ENCODE peak calls at places on chromosomes 13 and 19, in four cellular contexts. One of them, this sample, is unnamed.

GRCh38 chr19:4134351-4134750 is 10.4 kb upstream of the MAP2K2 start:
- DNase-seq in ascending aorta: no peak
- DNase-seq in right lobe of liver: no peak
- DNase-seq in epithelial cell of proximal tubule: no peak
- DNase-seq in this sample: no peak

GRCh38 chr19:13830761-13831481 is 35.7 kb downstream of the ZSWIM4 start:
- DNase-seq in ascending aorta: no peak
- DNase-seq in right lobe of liver: no peak
- DNase-seq in epithelial cell of proximal tubule: no peak
- DNase-seq in this sample: peak; percentile 51

GRCh38 chr13:44374348-44374712 is 706 bp downstream of the SERP2 start:
- DNase-seq in right lobe of liver: no peak
- DNase-seq in ascending aorta: no peak
- DNase-seq in epithelial cell of proximal tubule: no peak
- DNase-seq in this sample: no peak

GRCh38 chr19:38544569-38545315 is 73.0 kb downstream of the MAP4K1 start:
- DNase-seq in ascending aorta: no peak
- DNase-seq in epithelial cell of proximal tubule: no peak
- DNase-seq in right lobe of liver: no peak
- DNase-seq in this sample: no peak

GRCh38 chr19:49403404-49404187 is 15.5 kb downstream of the KASH5 start:
- DNase-seq in ascending aorta: no peak
- DNase-seq in right lobe of liver: no peak
- DNase-seq in epithelial cell of proximal tubule: no peak
- DNase-seq in this sample: peak; percentile 80

GRCh38 chr19:12773571-12773970 is 1.8 kb downstream of the HOOK2 start:
- DNase-seq in epithelial cell of proximal tubule: no peak
- DNase-seq in right lobe of liver: no peak
- DNase-seq in ascending aorta: no peak
- DNase-seq in this sample: no peak

GRCh38 chr19:55472463-55472862 is 4.0 kb upstream of the ZNF628 start:
- DNase-seq in epithelial cell of proximal tubule: no peak
- DNase-seq in right lobe of liver: no peak
- DNase-seq in ascending aorta: no peak
- DNase-seq in this sample: peak; percentile 65

GRCh38 chr13:37295046-37295445 is 189.6 kb upstream of the CSNK1A1L start:
- DNase-seq in epithelial cell of proximal tubule: no peak
- DNase-seq in right lobe of liver: no peak
- DNase-seq in ascending aorta: no peak
- DNase-seq in this sample: peak; percentile 60

GRCh38 chr19:33456845-33457220 is 64.8 kb downstream of the PEPD start:
- DNase-seq in right lobe of liver: peak; percentile 49
- DNase-seq in epithelial cell of proximal tubule: no peak
- DNase-seq in ascending aorta: no peak
- DNase-seq in this sample: no peak

GRCh38 chr19:43957891-43958290 is 6.9 kb downstream of the ZNF221 start:
- DNase-seq in right lobe of liver: no peak
- DNase-seq in ascending aorta: no peak
- DNase-seq in epithelial cell of proximal tubule: peak; percentile 18
- DNase-seq in this sample: peak; percentile 5

GRCh38 chr19:18173054-18173571 is 500 bp upstream of the IFI30 start:
- DNase-seq in right lobe of liver: peak; percentile 80
- DNase-seq in epithelial cell of proximal tubule: no peak
- DNase-seq in ascending aorta: peak; percentile 52
- DNase-seq in this sample: no peak

GRCh38 chr13:48542581-48543341 is 9.9 kb upstream of the RCBTB2 start:
- DNase-seq in right lobe of liver: peak; percentile 82
- DNase-seq in epithelial cell of proximal tubule: no peak
- DNase-seq in ascending aorta: no peak
- DNase-seq in this sample: no peak
- TF ChIP-seq CTCF in right lobe of liver: no peak
- TF ChIP-seq CTCF in epithelial cell of proximal tubule: peak; percentile 25
- TF ChIP-seq CTCF in ascending aorta: no peak
- TF ChIP-seq CTCF in this sample: peak; percentile 1

GRCh38 chr13:112967666-112968379 is 1.2 kb upstream of the MCF2L start:
- DNase-seq in right lobe of liver: no peak
- DNase-seq in ascending aorta: no peak
- DNase-seq in epithelial cell of proximal tubule: peak; percentile 9
- DNase-seq in this sample: no peak
- H3K4me3 ChIP-seq in right lobe of liver: peak overlapping the region; percentile 54
- H3K4me3 ChIP-seq in ascending aorta: peak overlapping the region; percentile 65
- H3K4me3 ChIP-seq in epithelial cell of proximal tubule: peak overlapping the region; percentile 38
- H3K4me3 ChIP-seq in this sample: no peak overlapping the region

GRCh38 chr13:39048806-39049205 is 10.6 kb downstream of the NHLRC3 start:
- DNase-seq in right lobe of liver: no peak
- DNase-seq in ascending aorta: no peak
- DNase-seq in epithelial cell of proximal tubule: no peak
- DNase-seq in this sample: no peak

GRCh38 chr13:39051157-39051556 is 12.9 kb downstream of the NHLRC3 start:
- DNase-seq in ascending aorta: no peak
- DNase-seq in right lobe of liver: no peak
- DNase-seq in epithelial cell of proximal tubule: no peak
- DNase-seq in this sample: peak; percentile 59

GRCh38 chr13:39044536-39044935 is 6.3 kb downstream of the NHLRC3 start:
- DNase-seq in right lobe of liver: no peak
- DNase-seq in epithelial cell of proximal tubule: no peak
- DNase-seq in ascending aorta: no peak
- DNase-seq in this sample: no peak

GRCh38 chr13:39049274-39049673 is 11.0 kb downstream of the NHLRC3 start:
- DNase-seq in ascending aorta: no peak
- DNase-seq in epithelial cell of proximal tubule: no peak
- DNase-seq in right lobe of liver: no peak
- DNase-seq in this sample: no peak

GRCh38 chr13:39047560-39047959 is 9.3 kb downstream of the NHLRC3 start:
- DNase-seq in right lobe of liver: no peak
- DNase-seq in epithelial cell of proximal tubule: no peak
- DNase-seq in ascending aorta: no peak
- DNase-seq in this sample: no peak
- TF ChIP-seq CTCF in right lobe of liver: no peak
- TF ChIP-seq CTCF in epithelial cell of proximal tubule: peak; percentile 15
- TF ChIP-seq CTCF in ascending aorta: no peak
- TF ChIP-seq CTCF in this sample: peak; percentile 21

GRCh38 chr19:50721441-50722137 is 1.6 kb upstream of the CLEC11A start:
- DNase-seq in right lobe of liver: no peak
- DNase-seq in epithelial cell of proximal tubule: no peak
- DNase-seq in ascending aorta: no peak
- DNase-seq in this sample: no peak

GRCh38 chr19:50723735-50724521 is 764 bp downstream of the CLEC11A start:
- DNase-seq in ascending aorta: no peak
- DNase-seq in right lobe of liver: no peak
- DNase-seq in epithelial cell of proximal tubule: no peak
- DNase-seq in this sample: no peak

GRCh38 chr19:50720921-50721291 is 1.3 kb upstream of the SHANK1 start:
- DNase-seq in ascending aorta: no peak
- DNase-seq in right lobe of liver: no peak
- DNase-seq in epithelial cell of proximal tubule: no peak
- DNase-seq in this sample: no peak

GRCh38 chr19:50723069-50723468 is at the start of gene CLEC11A:
- DNase-seq in right lobe of liver: no peak
- DNase-seq in ascending aorta: no peak
- DNase-seq in epithelial cell of proximal tubule: no peak
- DNase-seq in this sample: peak; percentile 41

DNA sequence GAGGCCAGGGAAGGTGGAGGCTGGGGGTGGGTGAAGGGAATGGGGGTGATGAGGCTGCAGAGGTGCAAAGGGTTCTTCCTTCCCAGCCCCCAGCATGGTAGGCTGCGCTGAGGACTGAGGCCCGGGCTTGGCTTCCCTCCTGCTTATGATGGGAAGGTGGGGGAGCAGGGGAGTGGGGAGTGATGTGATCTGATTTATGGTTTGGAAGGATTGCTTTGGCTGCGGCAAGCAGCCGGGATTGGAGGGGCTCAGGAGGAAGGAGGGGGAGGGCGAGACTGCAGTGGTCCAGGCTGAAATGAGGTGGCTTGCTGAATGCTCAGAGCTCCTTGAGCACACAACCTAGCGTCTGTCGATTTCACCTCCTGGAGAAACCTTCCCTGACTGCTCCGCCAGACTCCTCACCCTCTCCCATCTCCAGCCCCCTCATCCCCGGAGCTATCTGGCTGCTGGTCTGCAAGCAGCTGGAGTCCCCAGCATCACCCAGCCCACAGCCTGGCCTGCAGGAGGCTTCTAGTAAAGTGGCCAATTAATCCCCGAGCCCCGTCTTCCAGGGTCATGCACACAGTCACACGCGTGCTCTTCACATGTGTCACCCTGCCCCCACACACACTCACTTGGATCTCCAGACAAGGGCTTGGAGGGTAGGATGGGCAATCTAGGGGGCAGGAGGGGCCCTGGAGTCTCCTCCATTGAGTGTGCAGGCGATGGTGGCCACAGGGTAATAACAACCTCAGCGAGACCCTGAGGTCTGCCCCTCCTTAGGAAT is 733 bp upstream of the CLEC11A start:
- DNase-seq in epithelial cell of proximal tubule: no peak
- DNase-seq in right lobe of liver: no peak
- DNase-seq in ascending aorta: no peak
- DNase-seq in this sample: no peak
- H3K4me3 ChIP-seq in epithelial cell of proximal tubule: no peak overlapping the region
- H3K4me3 ChIP-seq in right lobe of liver: no peak overlapping the region
- H3K4me3 ChIP-seq in ascending aorta: peak overlapping the region; percentile 71
- H3K4me3 ChIP-seq in this sample: no peak overlapping the region

This sample was measured in astrocyte of the spinal cord.